ENCODE peak calls at places on chromosomes 2 and 18, in six cellular contexts. One of them, this sample, is unnamed.

GRCh38 chr18:711693-712400 is 583 bp downstream of the ENOSF1 start:
- DNase-seq in GM13976: peak
- DNase-seq in activated CD8-positive, alpha-beta memory T cell treated with anti-CD3 and anti-CD28 coated beads for 48 hours: peak
- DNase-seq in GM18507: peak
- DNase-seq in Peyer's patch: peak
- DNase-seq in ecto neural progenitor cell: peak
- DNase-seq in this sample: peak

GRCh38 chr2:50712569-50712968 is 319.4 kb downstream of the NRXN1 start:
- DNase-seq in activated CD8-positive, alpha-beta memory T cell treated with anti-CD3 and anti-CD28 coated beads for 48 hours: no peak
- DNase-seq in GM13976: no peak
- DNase-seq in GM18507: no peak
- DNase-seq in ecto neural progenitor cell: no peak
- DNase-seq in Peyer's patch: no peak
- DNase-seq in this sample: no peak

GRCh38 chr18:75275226-75275625 is 64.6 kb downstream of the TSHZ1 start:
- DNase-seq in ecto neural progenitor cell: no peak
- DNase-seq in GM13976: no peak
- DNase-seq in activated CD8-positive, alpha-beta memory T cell treated with anti-CD3 and anti-CD28 coated beads for 48 hours: no peak
- DNase-seq in GM18507: no peak
- DNase-seq in Peyer's patch: no peak
- DNase-seq in this sample: no peak

GRCh38 chr2:201257941-201258665 is 2.2 kb upstream of the CASP8 start:
- DNase-seq in GM18507: no peak
- DNase-seq in ecto neural progenitor cell: no peak
- DNase-seq in activated CD8-positive, alpha-beta memory T cell treated with anti-CD3 and anti-CD28 coated beads for 48 hours: peak
- DNase-seq in GM13976: peak
- DNase-seq in Peyer's patch: peak
- DNase-seq in this sample: peak

GRCh38 chr2:164066095-164066494 is 330.3 kb upstream of the FIGN start:
- DNase-seq in GM13976: no peak
- DNase-seq in ecto neural progenitor cell: no peak
- DNase-seq in Peyer's patch: no peak
- DNase-seq in activated CD8-positive, alpha-beta memory T cell treated with anti-CD3 and anti-CD28 coated beads for 48 hours: no peak
- DNase-seq in GM18507: no peak
- DNase-seq in this sample: no peak

GRCh38 chr2:179854891-179855290 is 6.5 kb downstream of the ZNF385B start:
- DNase-seq in Peyer's patch: no peak
- DNase-seq in GM18507: no peak
- DNase-seq in activated CD8-positive, alpha-beta memory T cell treated with anti-CD3 and anti-CD28 coated beads for 48 hours: no peak
- DNase-seq in GM13976: no peak
- DNase-seq in ecto neural progenitor cell: no peak
- DNase-seq in this sample: no peak

GRCh38 chr2:177972782-177973181 is 99.8 kb downstream of the PDE11A start:
- DNase-seq in GM18507: no peak
- DNase-seq in ecto neural progenitor cell: no peak
- DNase-seq in activated CD8-positive, alpha-beta memory T cell treated with anti-CD3 and anti-CD28 coated beads for 48 hours: no peak
- DNase-seq in GM13976: no peak
- DNase-seq in Peyer's patch: no peak
- DNase-seq in this sample: no peak

GRCh38 chr2:179336782-179337534 is 72.3 kb upstream of the SESTD1 start:
- DNase-seq in GM18507: no peak
- DNase-seq in activated CD8-positive, alpha-beta memory T cell treated with anti-CD3 and anti-CD28 coated beads for 48 hours: no peak
- DNase-seq in Peyer's patch: no peak
- DNase-seq in GM13976: no peak
- DNase-seq in ecto neural progenitor cell: peak
- DNase-seq in this sample: no peak

GRCh38 chr18:22032392-22032961 is 136.9 kb upstream of the GATA6 start:
- DNase-seq in activated CD8-positive, alpha-beta memory T cell treated with anti-CD3 and anti-CD28 coated beads for 48 hours: no peak
- DNase-seq in ecto neural progenitor cell: no peak
- DNase-seq in Peyer's patch: no peak
- DNase-seq in GM13976: no peak
- DNase-seq in GM18507: no peak
- DNase-seq in this sample: no peak

GRCh38 chr18:14978962-14979535 is 231.1 kb downstream of the ANKRD30B start:
- DNase-seq in GM13976: no peak
- DNase-seq in ecto neural progenitor cell: no peak
- DNase-seq in GM18507: no peak
- DNase-seq in Peyer's patch: peak
- DNase-seq in activated CD8-positive, alpha-beta memory T cell treated with anti-CD3 and anti-CD28 coated beads for 48 hours: no peak
- DNase-seq in this sample: no peak

GRCh38 chr2:160387558-160388262 is 105.9 kb downstream of the RBMS1 start:
- DNase-seq in activated CD8-positive, alpha-beta memory T cell treated with anti-CD3 and anti-CD28 coated beads for 48 hours: no peak
- DNase-seq in Peyer's patch: no peak
- DNase-seq in GM13976: no peak
- DNase-seq in GM18507: no peak
- DNase-seq in ecto neural progenitor cell: no peak
- DNase-seq in this sample: no peak

GRCh38 chr18:22844184-22844583 is 88.9 kb upstream of the RBBP8 start:
- DNase-seq in ecto neural progenitor cell: no peak
- DNase-seq in GM18507: no peak
- DNase-seq in activated CD8-positive, alpha-beta memory T cell treated with anti-CD3 and anti-CD28 coated beads for 48 hours: no peak
- DNase-seq in Peyer's patch: no peak
- DNase-seq in GM13976: no peak
- DNase-seq in this sample: no peak

GRCh38 chr2:73925853-73926492 is 707 bp upstream of the DGUOK start:
- DNase-seq in ecto neural progenitor cell: no peak
- DNase-seq in Peyer's patch: peak
- DNase-seq in GM13976: no peak
- DNase-seq in activated CD8-positive, alpha-beta memory T cell treated with anti-CD3 and anti-CD28 coated beads for 48 hours: no peak
- DNase-seq in GM18507: no peak
- DNase-seq in this sample: no peak

GRCh38 chr2:200860092-200860795 is 4.2 kb downstream of the CLK1 start:
- DNase-seq in GM18507: no peak
- DNase-seq in ecto neural progenitor cell: no peak
- DNase-seq in GM13976: no peak
- DNase-seq in activated CD8-positive, alpha-beta memory T cell treated with anti-CD3 and anti-CD28 coated beads for 48 hours: no peak
- DNase-seq in Peyer's patch: no peak
- DNase-seq in this sample: no peak

GRCh38 chr2:181678033-181678586 is 2.2 kb downstream of the NEUROD1 start:
- DNase-seq in GM18507: no peak
- DNase-seq in activated CD8-positive, alpha-beta memory T cell treated with anti-CD3 and anti-CD28 coated beads for 48 hours: peak
- DNase-seq in GM13976: peak
- DNase-seq in Peyer's patch: peak
- DNase-seq in ecto neural progenitor cell: peak
- DNase-seq in this sample: peak

GRCh38 chr2:133421516-133422324 is 146.5 kb downstream of the NCKAP5 start:
- DNase-seq in GM18507: peak
- DNase-seq in ecto neural progenitor cell: no peak
- DNase-seq in GM13976: no peak
- DNase-seq in activated CD8-positive, alpha-beta memory T cell treated with anti-CD3 and anti-CD28 coated beads for 48 hours: no peak
- DNase-seq in Peyer's patch: peak
- DNase-seq in this sample: no peak

GRCh38 chr18:67354091-67354490 is 162.4 kb downstream of the DSEL start:
- DNase-seq in Peyer's patch: no peak
- DNase-seq in ecto neural progenitor cell: no peak
- DNase-seq in GM18507: no peak
- DNase-seq in GM13976: no peak
- DNase-seq in activated CD8-positive, alpha-beta memory T cell treated with anti-CD3 and anti-CD28 coated beads for 48 hours: no peak
- DNase-seq in this sample: no peak

GRCh38 chr2:197500503-197501179 is 462 bp downstream of the HSPE1 start:
- DNase-seq in GM13976: no peak
- DNase-seq in Peyer's patch: no peak
- DNase-seq in activated CD8-positive, alpha-beta memory T cell treated with anti-CD3 and anti-CD28 coated beads for 48 hours: no peak
- DNase-seq in ecto neural progenitor cell: no peak
- DNase-seq in GM18507: no peak
- DNase-seq in this sample: no peak

GRCh38 chr2:236862961-236863728 is 222.5 kb upstream of the COPS8 start:
- DNase-seq in activated CD8-positive, alpha-beta memory T cell treated with anti-CD3 and anti-CD28 coated beads for 48 hours: no peak
- DNase-seq in Peyer's patch: no peak
- DNase-seq in ecto neural progenitor cell: no peak
- DNase-seq in GM13976: peak
- DNase-seq in GM18507: peak
- DNase-seq in this sample: no peak

GRCh38 chr2:231713738-231714638 is 5.7 kb downstream of the PTMA start:
- DNase-seq in ecto neural progenitor cell: peak
- DNase-seq in GM18507: peak
- DNase-seq in GM13976: peak
- DNase-seq in Peyer's patch: peak
- DNase-seq in activated CD8-positive, alpha-beta memory T cell treated with anti-CD3 and anti-CD28 coated beads for 48 hours: peak
- DNase-seq in this sample: peak

GRCh38 chr2:168254158-168254935 is 7.0 kb upstream of the STK39 start:
- DNase-seq in GM18507: no peak
- DNase-seq in ecto neural progenitor cell: no peak
- DNase-seq in activated CD8-positive, alpha-beta memory T cell treated with anti-CD3 and anti-CD28 coated beads for 48 hours: no peak
- DNase-seq in GM13976: no peak
- DNase-seq in Peyer's patch: no peak
- DNase-seq in this sample: no peak

GRCh38 chr18:26960901-26961300 is 95.4 kb upstream of the AQP4 start:
- DNase-seq in activated CD8-positive, alpha-beta memory T cell treated with anti-CD3 and anti-CD28 coated beads for 48 hours: no peak
- DNase-seq in GM13976: no peak
- DNase-seq in Peyer's patch: no peak
- DNase-seq in ecto neural progenitor cell: no peak
- DNase-seq in GM18507: no peak
- DNase-seq in this sample: no peak

GRCh38 chr2:19865151-19865550 is 36.6 kb downstream of the TTC32 start:
- DNase-seq in GM18507: no peak
- DNase-seq in activated CD8-positive, alpha-beta memory T cell treated with anti-CD3 and anti-CD28 coated beads for 48 hours: no peak
- DNase-seq in Peyer's patch: no peak
- DNase-seq in ecto neural progenitor cell: no peak
- DNase-seq in GM13976: peak
- DNase-seq in this sample: no peak

GRCh38 chr18:6294119-6294784 is 120.5 kb downstream of the L3MBTL4 start:
- DNase-seq in GM18507: no peak
- DNase-seq in GM13976: no peak
- DNase-seq in ecto neural progenitor cell: no peak
- DNase-seq in activated CD8-positive, alpha-beta memory T cell treated with anti-CD3 and anti-CD28 coated beads for 48 hours: no peak
- DNase-seq in Peyer's patch: no peak
- DNase-seq in this sample: no peak

GRCh38 chr2:178238144-178238521 is 43.8 kb downstream of the OSBPL6 start:
- DNase-seq in activated CD8-positive, alpha-beta memory T cell treated with anti-CD3 and anti-CD28 coated beads for 48 hours: no peak
- DNase-seq in GM18507: no peak
- DNase-seq in ecto neural progenitor cell: no peak
- DNase-seq in GM13976: no peak
- DNase-seq in Peyer's patch: no peak
- DNase-seq in this sample: no peak

GRCh38 chr2:129619471-129619870 is 360.0 kb upstream of the RAB6C start:
- DNase-seq in GM13976: no peak
- DNase-seq in GM18507: no peak
- DNase-seq in ecto neural progenitor cell: no peak
- DNase-seq in Peyer's patch: no peak
- DNase-seq in activated CD8-positive, alpha-beta memory T cell treated with anti-CD3 and anti-CD28 coated beads for 48 hours: no peak
- DNase-seq in this sample: no peak

GRCh38 chr18:79429381-79429780 is 33.7 kb downstream of the NFATC1 start:
- DNase-seq in GM18507: no peak
- DNase-seq in activated CD8-positive, alpha-beta memory T cell treated with anti-CD3 and anti-CD28 coated beads for 48 hours: no peak
- DNase-seq in Peyer's patch: no peak
- DNase-seq in GM13976: no peak
- DNase-seq in ecto neural progenitor cell: no peak
- DNase-seq in this sample: no peak

GRCh38 chr2:220891405-220891804 is 680.7 kb downstream of the EPHA4 start:
- DNase-seq in ecto neural progenitor cell: no peak
- DNase-seq in GM18507: no peak
- DNase-seq in GM13976: no peak
- DNase-seq in activated CD8-positive, alpha-beta memory T cell treated with anti-CD3 and anti-CD28 coated beads for 48 hours: no peak
- DNase-seq in Peyer's patch: no peak
- DNase-seq in this sample: no peak

GRCh38 chr2:61937881-61938280 is 32.4 kb downstream of the COMMD1 start:
- DNase-seq in ecto neural progenitor cell: no peak
- DNase-seq in GM18507: no peak
- DNase-seq in activated CD8-positive, alpha-beta memory T cell treated with anti-CD3 and anti-CD28 coated beads for 48 hours: no peak
- DNase-seq in Peyer's patch: no peak
- DNase-seq in GM13976: no peak
- DNase-seq in this sample: no peak

GRCh38 chr2:223501604-223502003 is 100.6 kb downstream of the SCG2 start:
- DNase-seq in GM18507: no peak
- DNase-seq in activated CD8-positive, alpha-beta memory T cell treated with anti-CD3 and anti-CD28 coated beads for 48 hours: no peak
- DNase-seq in Peyer's patch: no peak
- DNase-seq in GM13976: no peak
- DNase-seq in ecto neural progenitor cell: no peak
- DNase-seq in this sample: no peak

GRCh38 chr2:96631804-96632435 is 6.2 kb downstream of the KANSL3 start:
- DNase-seq in Peyer's patch: no peak
- DNase-seq in activated CD8-positive, alpha-beta memory T cell treated with anti-CD3 and anti-CD28 coated beads for 48 hours: no peak
- DNase-seq in GM13976: no peak
- DNase-seq in GM18507: no peak
- DNase-seq in ecto neural progenitor cell: no peak
- DNase-seq in this sample: no peak

GRCh38 chr2:100934504-100935371 is 67.4 kb upstream of the RPL31 start:
- DNase-seq in activated CD8-positive, alpha-beta memory T cell treated with anti-CD3 and anti-CD28 coated beads for 48 hours: no peak
- DNase-seq in GM13976: no peak
- DNase-seq in GM18507: no peak
- DNase-seq in ecto neural progenitor cell: peak
- DNase-seq in Peyer's patch: no peak
- DNase-seq in this sample: no peak

GRCh38 chr18:24985616-24986015 is 366.4 kb downstream of the ZNF521 start:
- DNase-seq in activated CD8-positive, alpha-beta memory T cell treated with anti-CD3 and anti-CD28 coated beads for 48 hours: no peak
- DNase-seq in Peyer's patch: no peak
- DNase-seq in ecto neural progenitor cell: no peak
- DNase-seq in GM18507: no peak
- DNase-seq in GM13976: no peak
- DNase-seq in this sample: no peak

GRCh38 chr2:238942941-238943715 is 95.2 kb downstream of the TWIST2 start:
- DNase-seq in Peyer's patch: no peak
- DNase-seq in activated CD8-positive, alpha-beta memory T cell treated with anti-CD3 and anti-CD28 coated beads for 48 hours: no peak
- DNase-seq in GM18507: no peak
- DNase-seq in ecto neural progenitor cell: no peak
- DNase-seq in GM13976: no peak
- DNase-seq in this sample: no peak

GRCh38 chr2:226903179-226903578 is 67.3 kb downstream of the RHBDD1 start:
- DNase-seq in GM13976: no peak
- DNase-seq in Peyer's patch: no peak
- DNase-seq in GM18507: no peak
- DNase-seq in ecto neural progenitor cell: no peak
- DNase-seq in activated CD8-positive, alpha-beta memory T cell treated with anti-CD3 and anti-CD28 coated beads for 48 hours: no peak
- DNase-seq in this sample: no peak

GRCh38 chr2:127165539-127165935 is 54.6 kb downstream of the CYP27C1 start:
- DNase-seq in ecto neural progenitor cell: peak
- DNase-seq in GM13976: no peak
- DNase-seq in GM18507: no peak
- DNase-seq in activated CD8-positive, alpha-beta memory T cell treated with anti-CD3 and anti-CD28 coated beads for 48 hours: no peak
- DNase-seq in Peyer's patch: no peak
- DNase-seq in this sample: no peak

GRCh38 chr2:179021258-179021657 is 28.7 kb downstream of the CCDC141 start:
- DNase-seq in GM13976: peak
- DNase-seq in ecto neural progenitor cell: no peak
- DNase-seq in Peyer's patch: no peak
- DNase-seq in GM18507: no peak
- DNase-seq in activated CD8-positive, alpha-beta memory T cell treated with anti-CD3 and anti-CD28 coated beads for 48 hours: no peak
- DNase-seq in this sample: peak